ENCODE peak calls at places on chromosome X, in seven cellular contexts. Q is mucosa of descending colon, V is neural progenitor cell, J is thyroid gland, P is colonic mucosa, K is IMR-90, C is heart right ventricle. A is an unnamed sample.
A peak's percentile ranks its signal among the peaks of the same experiment; 100 is the strongest.

GRCh38 chrX:143437439-143437838 is 79.8 kb downstream of the SPANXN3 start:
- DNase-seq in V (peak; percentile 45), K (no peak), J (no peak), Q (no peak), C (no peak), P (no peak), A (no peak)

GRCh38 chrX:45750639-45751038 is 550.0 kb upstream of the DIPK2B start:
- DNase-seq in V (no peak), Q (no peak), C (peak; percentile 25), K (no peak), P (no peak), J (peak; percentile 70), A (no peak)

GRCh38 chrX:16946971-16947562 is 609 bp downstream of the REPS2 start:
- DNase-seq in K (no peak), C (no peak), V (peak; percentile 21), J (peak; percentile 16), Q (peak; percentile 54), P (peak; percentile 54), A (no peak)

GRCh38 chrX:1391370-1391706 is 575 bp downstream of the SLC25A6 start:
- DNase-seq in J (no peak), K (no peak), V (peak; percentile 91), C (no peak), Q (no peak), P (peak; percentile 90), A (no peak)

GRCh38 chrX:76148753-76149152 is 24.1 kb upstream of the PBDC1 start:
- DNase-seq in J (peak; percentile 34), C (peak; percentile 21), P (peak; percentile 47), V (peak; percentile 7), Q (peak; percentile 63), K (peak; percentile 33), A (no peak)

GRCh38 chrX:87805829-87806490 is 288.4 kb downstream of the KLHL4 start:
- DNase-seq in V (no peak), K (no peak), P (no peak), Q (no peak), J (no peak), C (peak; percentile 3), A (no peak)

GRCh38 chrX:45714864-45715263 is 514.2 kb upstream of the DIPK2B start:
- DNase-seq in J (peak; percentile 20), K (peak; percentile 71), P (peak; percentile 32), C (peak; percentile 3), V (no peak), Q (no peak), A (peak; percentile 19)

GRCh38 chrX:29318051-29318450 is 730.8 kb downstream of the IL1RAPL1 start:
- DNase-seq in K (peak; percentile 38), C (no peak), V (no peak), Q (no peak), P (no peak), J (no peak), A (no peak)

GRCh38 chrX:65581661-65582339 is 47.2 kb upstream of the LAS1L start:
- DNase-seq in Q (no peak), J (peak; percentile 51), C (peak; percentile 61), P (peak; percentile 70), K (peak; percentile 61), V (peak; percentile 72), A (peak; percentile 68)

GRCh38 chrX:34382416-34382815 is 250.3 kb upstream of the FAM47A start:
- DNase-seq in P (no peak), Q (no peak), K (no peak), J (no peak), V (no peak), C (no peak), A (no peak)

GRCh38 chrX:16160729-16161128 is 6.6 kb upstream of the MAGEB17 start:
- DNase-seq in Q (no peak), P (no peak), V (no peak), C (no peak), J (no peak), K (peak; percentile 88), A (no peak)

GRCh38 chrX:106802388-106803275 is at the start of gene TBC1D8B:
- DNase-seq in V (peak; percentile 83), Q (peak; percentile 71), P (peak; percentile 86), K (peak; percentile 92), J (peak; percentile 82), C (peak; percentile 85), A (peak; percentile 74)

GRCh38 chrX:133335027-133335426 is 80.3 kb downstream of the GPC4 start:
- DNase-seq in P (peak; percentile 39), J (peak; percentile 3), C (peak; percentile 3), V (peak; percentile 52), K (peak; percentile 26), Q (no peak), A (no peak)

GRCh38 chrX:47540754-47541538 is 20.1 kb upstream of the ARAF start:
- DNase-seq in J (peak; percentile 81), C (peak; percentile 85), P (peak; percentile 79), Q (peak; percentile 65), V (peak; percentile 84), K (peak; percentile 92), A (peak; percentile 89)

GRCh38 chrX:38937400-38937799 is 136.1 kb downstream of the MID1IP1 start:
- DNase-seq in J (no peak), K (no peak), Q (no peak), P (no peak), V (no peak), C (no peak), A (no peak)

GRCh38 chrX:23884427-23885024 is 23.2 kb downstream of the APOO start:
- DNase-seq in P (no peak), K (peak; percentile 50), J (no peak), V (no peak), C (no peak), Q (no peak), A (no peak)

GRCh38 chrX:115560978-115561604 is at the start of gene PLS3:
- DNase-seq in C (peak; percentile 89), K (peak; percentile 83), J (peak; percentile 84), P (peak; percentile 84), V (peak; percentile 93), Q (peak; percentile 84), A (peak; percentile 82)

GRCh38 chrX:47361538-47362511 is 8.6 kb upstream of the ZNF157 start:
- DNase-seq in C (peak; percentile 85), P (peak; percentile 49), K (peak; percentile 95), V (peak; percentile 91), Q (peak; percentile 65), J (peak; percentile 88), A (peak; percentile 89)

GRCh38 chrX:34624416-34624815 is 32.7 kb downstream of the TMEM47 start:
- DNase-seq in Q (no peak), J (no peak), K (peak; percentile 15), V (no peak), C (no peak), P (no peak), A (no peak)

GRCh38 chrX:102018208-102018607 is 86.4 kb upstream of the ZMAT1 start:
- DNase-seq in J (no peak), Q (no peak), K (no peak), V (no peak), C (no peak), P (no peak), A (no peak)

GRCh38 chrX:66677430-66677829 is 38.6 kb upstream of the EDA2R start:
- DNase-seq in C (no peak), V (no peak), K (peak; percentile 12), P (no peak), Q (no peak), J (no peak), A (no peak)

GRCh38 chrX:120238947-120239346 is 11.7 kb upstream of the ZBTB33 start:
- DNase-seq in Q (no peak), C (no peak), K (no peak), V (no peak), J (no peak), P (no peak), A (no peak)

GRCh38 chrX:125090046-125090445 is 229.6 kb upstream of the TEX13C start:
- DNase-seq in P (no peak), J (no peak), Q (no peak), C (no peak), V (no peak), K (no peak), A (no peak)

GRCh38 chrX:10577863-10578262 is 42.5 kb downstream of the MID1 start:
- DNase-seq in J (no peak), P (no peak), K (no peak), V (no peak), C (no peak), Q (no peak), A (no peak)

GRCh38 chrX:51759055-51759454 is 15.8 kb downstream of the GSPT2 start:
- DNase-seq in Q (no peak), C (no peak), J (no peak), V (no peak), K (no peak), P (no peak), A (no peak)

GRCh38 chrX:106481341-106481740 is 130.4 kb upstream of the RADX start:
- DNase-seq in V (peak; percentile 72), K (peak; percentile 41), P (peak; percentile 72), C (peak; percentile 17), J (peak; percentile 25), Q (no peak), A (no peak)

GRCh38 chrX:132737743-132738142 is 220.7 kb downstream of the HS6ST2 start:
- DNase-seq in C (no peak), P (no peak), K (no peak), Q (no peak), J (peak; percentile 3), V (no peak), A (no peak)

GRCh38 chrX:338281-338835 is 19.8 kb upstream of the GTPBP6 start:
- DNase-seq in V (no peak), K (no peak), C (no peak), Q (peak; percentile 39), P (no peak), J (no peak), A (no peak)
- H3K36me3 ChIP-seq in V (no peaks in the 10 kb centered on the region), K (peaks cover 23% of the 10 kb centered on the region), C (peaks cover 2% of the 10 kb centered on the region), Q (no peaks in the 10 kb centered on the region), P (no peaks in the 10 kb centered on the region), J (no peaks in the 10 kb centered on the region), A (peaks cover 30% of the 10 kb centered on the region)

GRCh38 chrX:48560681-48561080 is 13.6 kb upstream of the RBM3 start:
- DNase-seq in K (no peak), Q (no peak), V (no peak), C (no peak), P (no peak), J (no peak), A (no peak)
- H3K36me3 ChIP-seq in K (peaks cover 25% of the 10 kb centered on the region), Q (no peaks in the 10 kb centered on the region), V (no peaks in the 10 kb centered on the region), C (no peaks in the 10 kb centered on the region), P (no peaks in the 10 kb centered on the region), J (peaks cover 12% of the 10 kb centered on the region), A (peaks cover 20% of the 10 kb centered on the region)

DNA sequence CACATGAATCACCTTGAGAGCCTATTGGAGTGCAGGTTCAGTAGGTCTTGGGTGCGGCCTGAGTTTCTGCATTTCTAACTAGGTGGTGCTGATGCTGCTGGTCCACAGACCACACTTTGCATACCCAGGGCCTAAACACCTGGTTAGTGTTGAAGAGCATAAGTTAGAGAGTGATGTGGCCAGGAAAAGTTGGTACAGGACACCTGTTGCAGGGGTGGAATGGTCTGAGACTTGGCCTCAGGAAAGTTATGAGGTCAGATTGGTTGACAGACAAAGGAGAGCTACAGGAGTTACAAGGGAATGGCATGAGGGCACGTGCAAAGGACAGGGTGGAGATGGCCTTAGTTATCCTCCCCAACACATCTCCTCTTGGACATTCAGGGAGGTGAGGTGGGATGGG is 47.2 kb downstream of the ATG4A start:
- DNase-seq in K (no peak), Q (no peak), C (no peak), P (no peak), V (no peak), J (no peak), A (no peak)
- H3K36me3 ChIP-seq in K (no peaks in the 10 kb centered on the region), Q (no peaks in the 10 kb centered on the region), C (no peaks in the 10 kb centered on the region), P (no peaks in the 10 kb centered on the region), V (no peaks in the 10 kb centered on the region), J (no peaks in the 10 kb centered on the region), A (peaks cover 21% of the 10 kb centered on the region)

GRCh38 chrX:7446815-7447214 is 298.9 kb upstream of the PUDP start:
- DNase-seq in Q (no peak), V (no peak), P (no peak), C (no peak), K (no peak), J (no peak), A (no peak)
- H3K36me3 ChIP-seq in Q (no peaks in the 10 kb centered on the region), V (no peaks in the 10 kb centered on the region), P (no peaks in the 10 kb centered on the region), C (no peaks in the 10 kb centered on the region), K (no peaks in the 10 kb centered on the region), J (no peaks in the 10 kb centered on the region), A (no peaks in the 10 kb centered on the region)

A was measured in tibial artery.